ENCODE peak calls at places on chromosomes 7 and 10, in seven cellular contexts. One of them, this sample, is unnamed.
A peak's percentile ranks its signal among the peaks of the same experiment; 100 is the strongest.

GRCh38 chr7:93882481-93882880 is 8.1 kb downstream of the TFPI2 start:
- DNase-seq in cardiac fibroblast: no peak
- DNase-seq in astrocyte of the spinal cord: no peak
- DNase-seq in lower leg skin: no peak
- DNase-seq in left ventricle myocardium inferior: no peak
- DNase-seq in A549: no peak
- DNase-seq in Peyer's patch: no peak
- DNase-seq in this sample: no peak

GRCh38 chr10:17199351-17199804 is 2.1 kb downstream of the TRDMT1 start:
- DNase-seq in cardiac fibroblast: peak; percentile 71
- DNase-seq in astrocyte of the spinal cord: peak; percentile 70
- DNase-seq in lower leg skin: no peak
- DNase-seq in left ventricle myocardium inferior: no peak
- DNase-seq in A549: no peak
- DNase-seq in Peyer's patch: no peak
- DNase-seq in this sample: peak; percentile 65

GRCh38 chr10:49526624-49527023 is 12.3 kb downstream of the ERCC6 start:
- DNase-seq in cardiac fibroblast: peak; percentile 66
- DNase-seq in astrocyte of the spinal cord: no peak
- DNase-seq in lower leg skin: no peak
- DNase-seq in left ventricle myocardium inferior: no peak
- DNase-seq in A549: no peak
- DNase-seq in Peyer's patch: no peak
- DNase-seq in this sample: peak; percentile 88

GRCh38 chr7:99171731-99172130 is 27.8 kb upstream of the SMURF1 start:
- DNase-seq in cardiac fibroblast: peak; percentile 22
- DNase-seq in astrocyte of the spinal cord: no peak
- DNase-seq in lower leg skin: no peak
- DNase-seq in left ventricle myocardium inferior: no peak
- DNase-seq in A549: no peak
- DNase-seq in Peyer's patch: no peak
- DNase-seq in this sample: no peak

GRCh38 chr10:28925154-28925663 is 247.9 kb downstream of the BAMBI start:
- DNase-seq in cardiac fibroblast: no peak
- DNase-seq in astrocyte of the spinal cord: no peak
- DNase-seq in lower leg skin: no peak
- DNase-seq in left ventricle myocardium inferior: peak; percentile 32
- DNase-seq in A549: no peak
- DNase-seq in Peyer's patch: no peak
- DNase-seq in this sample: no peak

GRCh38 chr10:110918269-110918632 is 729 bp downstream of the BBIP1 start:
- DNase-seq in cardiac fibroblast: peak; percentile 97
- DNase-seq in astrocyte of the spinal cord: peak; percentile 98
- DNase-seq in lower leg skin: peak; percentile 97
- DNase-seq in left ventricle myocardium inferior: peak; percentile 97
- DNase-seq in A549: peak; percentile 89
- DNase-seq in Peyer's patch: no peak
- DNase-seq in this sample: peak; percentile 97

GRCh38 chr10:133088524-133089460 is 1.1 kb downstream of the ADGRA1 start:
- DNase-seq in cardiac fibroblast: no peak
- DNase-seq in astrocyte of the spinal cord: no peak
- DNase-seq in lower leg skin: no peak
- DNase-seq in left ventricle myocardium inferior: no peak
- DNase-seq in A549: no peak
- DNase-seq in Peyer's patch: no peak
- DNase-seq in this sample: no peak

GRCh38 chr7:41637051-41637450 is 65.8 kb downstream of the INHBA start:
- DNase-seq in cardiac fibroblast: peak; percentile 33
- DNase-seq in astrocyte of the spinal cord: peak; percentile 7
- DNase-seq in lower leg skin: no peak
- DNase-seq in left ventricle myocardium inferior: no peak
- DNase-seq in A549: no peak
- DNase-seq in Peyer's patch: no peak
- DNase-seq in this sample: no peak

GRCh38 chr7:69670701-69671100 is 72.4 kb downstream of the AUTS2 start:
- DNase-seq in cardiac fibroblast: peak; percentile 19
- DNase-seq in astrocyte of the spinal cord: peak; percentile 65
- DNase-seq in lower leg skin: no peak
- DNase-seq in left ventricle myocardium inferior: no peak
- DNase-seq in A549: no peak
- DNase-seq in Peyer's patch: no peak
- DNase-seq in this sample: peak; percentile 77

GRCh38 chr7:31648288-31648687 is 38.7 kb upstream of the PPP1R17 start:
- DNase-seq in cardiac fibroblast: peak; percentile 10
- DNase-seq in astrocyte of the spinal cord: peak; percentile 6
- DNase-seq in lower leg skin: no peak
- DNase-seq in left ventricle myocardium inferior: no peak
- DNase-seq in A549: no peak
- DNase-seq in Peyer's patch: no peak
- DNase-seq in this sample: peak; percentile 3

GRCh38 chr7:101628522-101628921 is 574 bp downstream of the MYL10 start:
- DNase-seq in cardiac fibroblast: no peak
- DNase-seq in astrocyte of the spinal cord: no peak
- DNase-seq in lower leg skin: no peak
- DNase-seq in left ventricle myocardium inferior: no peak
- DNase-seq in A549: no peak
- DNase-seq in Peyer's patch: no peak
- DNase-seq in this sample: no peak

GRCh38 chr7:145848691-145849090 is 267.9 kb upstream of the CNTNAP2 start:
- DNase-seq in cardiac fibroblast: peak; percentile 6
- DNase-seq in astrocyte of the spinal cord: no peak
- DNase-seq in lower leg skin: no peak
- DNase-seq in left ventricle myocardium inferior: no peak
- DNase-seq in A549: no peak
- DNase-seq in Peyer's patch: no peak
- DNase-seq in this sample: no peak

GRCh38 chr10:96043895-96044580 is 655 bp downstream of the CCNJ start:
- DNase-seq in cardiac fibroblast: peak; percentile 52
- DNase-seq in astrocyte of the spinal cord: peak; percentile 43
- DNase-seq in lower leg skin: peak; percentile 17
- DNase-seq in left ventricle myocardium inferior: peak; percentile 35
- DNase-seq in A549: peak; percentile 53
- DNase-seq in Peyer's patch: peak; percentile 75
- DNase-seq in this sample: peak; percentile 42

DNA sequence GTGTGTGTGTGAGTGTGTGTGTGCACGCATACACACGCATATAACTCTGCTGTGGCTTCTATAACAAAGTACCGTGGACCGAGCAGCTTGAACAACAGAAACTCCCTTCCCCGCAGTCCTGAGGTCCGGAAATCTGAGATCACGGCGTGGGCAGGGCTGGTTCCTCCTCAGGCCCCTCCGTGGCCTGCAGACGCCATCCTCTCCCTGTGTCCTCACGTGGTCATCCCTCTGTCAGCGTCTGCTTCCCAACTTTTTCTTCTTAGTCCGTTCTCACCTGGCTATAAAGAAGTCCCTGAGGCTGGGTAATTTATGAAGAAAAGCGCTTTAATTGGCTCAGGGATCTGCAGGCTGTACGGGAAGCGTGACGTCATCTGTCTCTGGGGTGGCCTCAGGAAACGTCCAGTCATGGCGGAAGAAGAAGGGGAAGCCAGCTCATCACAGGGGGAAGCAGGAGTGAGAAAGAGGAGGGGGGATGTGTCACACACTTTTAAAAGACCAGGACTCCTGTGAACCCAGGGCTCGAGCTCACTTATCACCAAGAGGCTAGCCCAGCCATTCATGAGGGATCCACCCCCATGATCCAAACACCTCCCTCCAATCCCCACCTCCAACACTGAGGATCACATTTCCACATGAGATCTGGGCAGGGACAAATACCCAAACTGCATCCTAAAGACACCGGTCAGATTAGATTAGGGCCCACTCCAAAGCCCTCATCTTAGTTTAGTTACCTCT is 91.2 kb upstream of the INSIG1 start:
- DNase-seq in cardiac fibroblast: peak; percentile 95
- DNase-seq in astrocyte of the spinal cord: peak; percentile 87
- DNase-seq in lower leg skin: peak; percentile 68
- DNase-seq in left ventricle myocardium inferior: peak; percentile 54
- DNase-seq in A549: no peak
- DNase-seq in Peyer's patch: peak; percentile 52
- DNase-seq in this sample: peak; percentile 76
- H3K4me3 ChIP-seq in cardiac fibroblast: no peak overlapping the region
- H3K4me3 ChIP-seq in astrocyte of the spinal cord: no peak overlapping the region
- H3K4me3 ChIP-seq in lower leg skin: no peak overlapping the region
- H3K4me3 ChIP-seq in left ventricle myocardium inferior: peak overlapping the region; percentile 58
- H3K4me3 ChIP-seq in A549: no peak overlapping the region
- H3K4me3 ChIP-seq in Peyer's patch: peak overlapping the region; percentile 48
- H3K4me3 ChIP-seq in this sample: peak overlapping the region; percentile 8

GRCh38 chr10:108454793-108455192 is 1290.3 kb upstream of the SORCS1 start:
- DNase-seq in cardiac fibroblast: no peak
- DNase-seq in astrocyte of the spinal cord: no peak
- DNase-seq in lower leg skin: no peak
- DNase-seq in left ventricle myocardium inferior: no peak
- DNase-seq in A549: no peak
- DNase-seq in Peyer's patch: no peak
- DNase-seq in this sample: peak; percentile 90

GRCh38 chr10:108452483-108453060 is 1288.1 kb upstream of the SORCS1 start:
- DNase-seq in cardiac fibroblast: no peak
- DNase-seq in astrocyte of the spinal cord: no peak
- DNase-seq in lower leg skin: no peak
- DNase-seq in left ventricle myocardium inferior: no peak
- DNase-seq in A549: no peak
- DNase-seq in Peyer's patch: no peak
- DNase-seq in this sample: peak; percentile 28

GRCh38 chr10:108454224-108454623 is 1289.7 kb upstream of the SORCS1 start:
- DNase-seq in cardiac fibroblast: no peak
- DNase-seq in astrocyte of the spinal cord: no peak
- DNase-seq in lower leg skin: no peak
- DNase-seq in left ventricle myocardium inferior: no peak
- DNase-seq in A549: no peak
- DNase-seq in Peyer's patch: no peak
- DNase-seq in this sample: peak; percentile 54

GRCh38 chr10:108453166-108453565 is 1288.7 kb upstream of the SORCS1 start:
- DNase-seq in cardiac fibroblast: no peak
- DNase-seq in astrocyte of the spinal cord: no peak
- DNase-seq in lower leg skin: no peak
- DNase-seq in left ventricle myocardium inferior: no peak
- DNase-seq in A549: no peak
- DNase-seq in Peyer's patch: no peak
- DNase-seq in this sample: no peak

DNA sequence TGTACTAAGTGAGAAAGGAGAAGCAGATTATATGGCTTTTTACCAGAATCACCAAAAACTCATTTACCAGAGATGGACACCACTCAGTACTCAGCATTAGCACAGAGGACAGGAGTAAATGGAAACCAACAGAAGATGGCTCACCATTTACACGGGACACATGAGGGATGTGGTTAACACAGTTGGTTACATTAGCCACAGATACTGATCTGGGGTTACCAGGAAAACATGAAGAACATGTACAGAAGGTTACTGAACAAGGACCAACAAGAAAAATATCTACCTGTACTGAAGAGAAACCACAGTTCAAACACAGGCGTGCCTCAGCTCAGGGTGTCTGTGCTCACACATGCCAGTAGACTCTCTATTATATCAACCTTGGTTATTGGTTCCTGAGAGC is 1285.8 kb upstream of the SORCS1 start:
- DNase-seq in cardiac fibroblast: no peak
- DNase-seq in astrocyte of the spinal cord: no peak
- DNase-seq in lower leg skin: no peak
- DNase-seq in left ventricle myocardium inferior: no peak
- DNase-seq in A549: no peak
- DNase-seq in Peyer's patch: no peak
- DNase-seq in this sample: no peak
- TF ChIP-seq CTCF in cardiac fibroblast: no peak
- TF ChIP-seq CTCF in astrocyte of the spinal cord: no peak
- TF ChIP-seq CTCF in lower leg skin: no peak
- TF ChIP-seq CTCF in left ventricle myocardium inferior: no peak
- TF ChIP-seq CTCF in A549: no peak
- TF ChIP-seq CTCF in Peyer's patch: no peak
- TF ChIP-seq CTCF in this sample: no peak

GRCh38 chr7:47405921-47406765 is 175.8 kb downstream of the TNS3 start:
- DNase-seq in cardiac fibroblast: peak; percentile 24
- DNase-seq in astrocyte of the spinal cord: peak; percentile 62
- DNase-seq in lower leg skin: no peak
- DNase-seq in left ventricle myocardium inferior: peak; percentile 79
- DNase-seq in A549: no peak
- DNase-seq in Peyer's patch: peak; percentile 85
- DNase-seq in this sample: peak; percentile 63
- H3K4me3 ChIP-seq in cardiac fibroblast: no peak overlapping the region
- H3K4me3 ChIP-seq in astrocyte of the spinal cord: no peak overlapping the region
- H3K4me3 ChIP-seq in lower leg skin: no peak overlapping the region
- H3K4me3 ChIP-seq in left ventricle myocardium inferior: peak overlapping the region; percentile 30
- H3K4me3 ChIP-seq in A549: no peak overlapping the region
- H3K4me3 ChIP-seq in Peyer's patch: no peak overlapping the region
- H3K4me3 ChIP-seq in this sample: no peak overlapping the region

GRCh38 chr10:46037107-46037900 is 6.9 kb upstream of the NCOA4 start:
- DNase-seq in cardiac fibroblast: no peak
- DNase-seq in astrocyte of the spinal cord: no peak
- DNase-seq in lower leg skin: no peak
- DNase-seq in left ventricle myocardium inferior: no peak
- DNase-seq in A549: no peak
- DNase-seq in Peyer's patch: no peak
- DNase-seq in this sample: no peak

GRCh38 chr10:46031648-46032532 is 1.5 kb upstream of the NCOA4 start:
- DNase-seq in cardiac fibroblast: peak; percentile 47
- DNase-seq in astrocyte of the spinal cord: no peak
- DNase-seq in lower leg skin: no peak
- DNase-seq in left ventricle myocardium inferior: no peak
- DNase-seq in A549: no peak
- DNase-seq in Peyer's patch: no peak
- DNase-seq in this sample: no peak

GRCh38 chr10:46033602-46034011 is 3.2 kb upstream of the NCOA4 start:
- DNase-seq in cardiac fibroblast: peak; percentile 89
- DNase-seq in astrocyte of the spinal cord: peak; percentile 84
- DNase-seq in lower leg skin: no peak
- DNase-seq in left ventricle myocardium inferior: no peak
- DNase-seq in A549: no peak
- DNase-seq in Peyer's patch: no peak
- DNase-seq in this sample: peak; percentile 89

GRCh38 chr10:46040004-46040403 is 6.1 kb downstream of the MSMB start:
- DNase-seq in cardiac fibroblast: no peak
- DNase-seq in astrocyte of the spinal cord: no peak
- DNase-seq in lower leg skin: no peak
- DNase-seq in left ventricle myocardium inferior: no peak
- DNase-seq in A549: no peak
- DNase-seq in Peyer's patch: no peak
- DNase-seq in this sample: no peak

DNA sequence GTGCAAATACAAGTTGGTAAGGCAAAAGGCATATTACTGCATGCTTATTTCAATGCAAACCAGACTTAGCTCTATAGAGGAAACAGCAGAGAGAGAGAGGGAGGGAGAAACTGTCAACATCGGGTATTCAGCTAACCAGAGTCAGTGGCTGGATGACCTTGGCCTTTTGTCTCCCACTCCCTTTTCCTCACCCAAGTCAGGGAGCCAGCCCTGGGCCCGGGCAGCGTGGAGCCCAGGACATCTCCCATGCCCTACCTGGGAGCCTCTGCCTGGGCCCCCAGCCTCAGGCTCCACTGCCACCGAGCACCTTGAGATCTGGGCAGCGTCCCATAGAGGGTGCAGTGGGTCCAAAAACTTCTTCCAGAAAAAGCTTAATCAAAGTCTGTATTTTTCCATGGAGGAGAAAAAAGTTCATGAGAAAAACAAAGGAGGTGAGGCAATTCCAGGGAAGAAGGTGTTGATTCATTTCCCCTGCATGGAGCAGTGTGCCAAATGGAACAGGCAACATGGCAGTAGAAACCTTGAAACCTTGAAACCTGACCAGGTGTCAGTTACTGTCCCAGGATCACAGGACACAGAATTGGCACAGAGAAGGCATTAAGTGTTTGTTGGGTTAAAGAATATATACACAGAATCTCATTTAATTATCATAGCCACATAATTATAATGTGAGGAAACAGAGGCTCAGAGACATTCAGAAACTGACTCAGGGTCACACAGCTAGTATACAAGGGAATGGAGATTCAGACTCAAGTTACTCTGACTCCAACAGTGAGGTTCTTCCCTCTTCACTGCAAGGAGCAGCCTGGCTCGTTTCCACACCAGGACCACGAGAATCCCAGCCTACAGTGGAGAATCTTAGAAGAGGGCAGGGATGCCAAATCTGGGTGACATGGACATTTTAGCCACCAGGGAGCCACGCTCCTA is 5.8 kb upstream of the NCOA4 start:
- DNase-seq in cardiac fibroblast: no peak
- DNase-seq in astrocyte of the spinal cord: no peak
- DNase-seq in lower leg skin: no peak
- DNase-seq in left ventricle myocardium inferior: no peak
- DNase-seq in A549: no peak
- DNase-seq in Peyer's patch: no peak
- DNase-seq in this sample: no peak
- TF ChIP-seq CTCF in cardiac fibroblast: peak; percentile 13
- TF ChIP-seq CTCF in astrocyte of the spinal cord: no peak
- TF ChIP-seq CTCF in lower leg skin: no peak
- TF ChIP-seq CTCF in left ventricle myocardium inferior: no peak
- TF ChIP-seq CTCF in A549: no peak
- TF ChIP-seq CTCF in Peyer's patch: no peak
- TF ChIP-seq CTCF in this sample: no peak

This sample was measured in AG10803.